ENCODE peak calls at places on chromosomes 2 and 18, in seven cellular contexts. X is astrocyte; I is NCI-H748 treated with DMSO at 0.1 percent for 48 hours; Y is KBM-7; T is PC-9; P is effector memory CD8-positive, alpha-beta T cell; Z is NCI-H1436 treated with DMSO at 0.1 percent for 48 hours. W is an unnamed sample.

GRCh38 chr2:190477563-190478454 is 56.7 kb downstream of the NEMP2 start:
- DNase-seq in X (no peak), I (no peak), Y (no peak), T (no peak), P (no peak), Z (no peak), W (no peak)

GRCh38 chr2:34340307-34340706 is 741.2 kb upstream of the FAM98A start:
- DNase-seq in X (no peak), I (no peak), Y (no peak), T (no peak), P (no peak), Z (no peak), W (no peak)

GRCh38 chr2:16128746-16129610 is 188.6 kb downstream of the MYCN start:
- DNase-seq in X (no peak), I (no peak), Y (no peak), T (no peak), P (no peak), Z (no peak), W (no peak)

GRCh38 chr2:36780231-36780808 is 83.8 kb downstream of the VIT start:
- DNase-seq in X (peak), I (no peak), Y (peak), T (peak), P (peak), Z (no peak), W (peak)

GRCh38 chr2:202963712-202964111 is 51.0 kb upstream of the NBEAL1 start:
- DNase-seq in X (no peak), I (no peak), Y (no peak), T (no peak), P (no peak), Z (no peak), W (no peak)

GRCh38 chr18:13436596-13436995 is 218.0 kb downstream of the LDLRAD4 start:
- DNase-seq in X (no peak), I (no peak), Y (no peak), T (no peak), P (peak), Z (no peak), W (no peak)

GRCh38 chr2:133362061-133362476 is 206.2 kb downstream of the NCKAP5 start:
- DNase-seq in X (peak), I (no peak), Y (no peak), T (no peak), P (no peak), Z (no peak), W (no peak)

GRCh38 chr2:198691236-198691635 is 766.5 kb downstream of the SATB2 start:
- DNase-seq in X (no peak), I (no peak), Y (no peak), T (no peak), P (no peak), Z (no peak), W (no peak)

GRCh38 chr2:111053266-111053665 is 67.4 kb upstream of the BCL2L11 start:
- DNase-seq in X (no peak), I (no peak), Y (no peak), T (no peak), P (no peak), Z (no peak), W (no peak)

GRCh38 chr2:43174368-43175186 is 51.8 kb downstream of the ZFP36L2 start:
- DNase-seq in X (no peak), I (no peak), Y (peak), T (no peak), P (peak), Z (no peak), W (no peak)

GRCh38 chr18:38007931-38008330 is 442.3 kb upstream of the CELF4 start:
- DNase-seq in X (no peak), I (no peak), Y (no peak), T (no peak), P (no peak), Z (no peak), W (no peak)

GRCh38 chr2:239192456-239192855 is 208.4 kb downstream of the HDAC4 start:
- DNase-seq in X (no peak), I (no peak), Y (no peak), T (no peak), P (no peak), Z (no peak), W (no peak)

GRCh38 chr2:135948642-135949355 is 36.6 kb downstream of the DARS1 start:
- DNase-seq in X (peak), I (no peak), Y (no peak), T (peak), P (peak), Z (no peak), W (no peak)

GRCh38 chr18:59694824-59695223 is 2.4 kb downstream of the CCBE1 start:
- DNase-seq in X (no peak), I (no peak), Y (no peak), T (no peak), P (no peak), Z (no peak), W (no peak)

GRCh38 chr2:218022131-218022850 is 19.5 kb upstream of the TNS1 start:
- DNase-seq in X (no peak), I (no peak), Y (no peak), T (no peak), P (no peak), Z (no peak), W (no peak)

GRCh38 chr2:140308706-140309105 is 1528.5 kb upstream of the NXPH2 start:
- DNase-seq in X (no peak), I (no peak), Y (no peak), T (no peak), P (no peak), Z (no peak), W (no peak)

GRCh38 chr2:740446-741293 is 63.5 kb upstream of the TMEM18 start:
- DNase-seq in X (peak), I (peak), Y (peak), T (peak), P (no peak), Z (peak), W (no peak)

GRCh38 chr2:47239119-47239969 is 84.2 kb upstream of the STPG4 start:
- DNase-seq in X (no peak), I (no peak), Y (no peak), T (no peak), P (no peak), Z (no peak), W (no peak)

GRCh38 chr2:34365937-34366336 is 766.8 kb upstream of the FAM98A start:
- DNase-seq in X (no peak), I (no peak), Y (no peak), T (no peak), P (no peak), Z (no peak), W (no peak)